ENCODE peak calls at places on chromosomes 6 and 20, in seven cellular contexts. U is AG04450; Z is stimulated activated CD4-positive, alpha-beta T cell treated with anti-CD3 and anti-CD28 coated beads, TNF-alpha, amount 100 ng/mL, for 48 hours; I is GM13976; B is GM04504; D is HCT116; J is pancreas. E is an unnamed sample.
A peak's percentile ranks its signal among the peaks of the same experiment; 100 is the strongest.

GRCh38 chr20:63441777-63442493 is 30.5 kb downstream of the KCNQ2 start:
- DNase-seq in U (no peak), Z (peak; percentile 47), I (peak; percentile 82), B (no peak), D (peak; percentile 22), J (peak; percentile 26), E (peak; percentile 29)

GRCh38 chr20:43746344-43747137 is 19.7 kb upstream of the GTSF1L start:
- DNase-seq in U (no peak), Z (no peak), I (no peak), B (no peak), D (no peak), J (no peak), E (no peak)

GRCh38 chr20:9514461-9515210 is at the start of gene LAMP5:
- DNase-seq in U (no peak), Z (no peak), I (no peak), B (no peak), D (no peak), J (no peak), E (peak; percentile 27)

GRCh38 chr6:119669228-119669627 is 319.7 kb upstream of the MAN1A1 start:
- DNase-seq in U (no peak), Z (no peak), I (no peak), B (no peak), D (no peak), J (no peak), E (no peak)

GRCh38 chr20:3686867-3687321 is 5.1 kb upstream of the ADAM33 start:
- DNase-seq in U (peak; percentile 82), Z (no peak), I (no peak), B (peak; percentile 96), D (no peak), J (peak; percentile 24), E (peak; percentile 94)

GRCh38 chr6:105322499-105323231 is 80.2 kb downstream of the PREP start:
- DNase-seq in U (no peak), Z (no peak), I (no peak), B (no peak), D (no peak), J (no peak), E (no peak)

GRCh38 chr6:71211799-71212198 is 76.8 kb upstream of the OGFRL1 start:
- DNase-seq in U (no peak), Z (no peak), I (no peak), B (no peak), D (no peak), J (no peak), E (no peak)

GRCh38 chr6:110814488-110815259 is 595 bp downstream of the CDK19 start:
- DNase-seq in U (no peak), Z (peak; percentile 29), I (peak; percentile 77), B (no peak), D (no peak), J (peak; percentile 36), E (peak; percentile 45)